ENCODE peak calls at places on chromosomes 5 and 9, in five cellular contexts. M is right lobe of liver, K is left lung, Y is H9, E is spleen. T is an unnamed sample.

GRCh38 chr9:37946971-37947370 is 43.0 kb upstream of the SLC25A51 start:
- DNase-seq in Y (no peak), E (no peak), K (no peak), M (no peak), T (no peak)

GRCh38 chr5:80711938-80712337 is 57.2 kb upstream of the DHFR start:
- DNase-seq in K (no peak), Y (peak; percentile 67), M (no peak), E (no peak), T (no peak)

GRCh38 chr5:77249475-77249874 is 39.0 kb downstream of the PDE8B start:
- DNase-seq in K (no peak), E (no peak), Y (no peak), M (no peak), T (no peak)

GRCh38 chr9:95055851-95056551 is 261.5 kb downstream of the FANCC start:
- DNase-seq in K (no peak), M (no peak), E (no peak), Y (no peak), T (no peak)

GRCh38 chr9:128610889-128611288 is 45.8 kb downstream of the DYNC2I2 start:
- DNase-seq in Y (no peak), E (no peak), M (no peak), K (no peak), T (no peak)

GRCh38 chr5:78361226-78361993 is 993 bp downstream of the SCAMP1 start:
- DNase-seq in E (no peak), K (no peak), M (peak; percentile 70), Y (no peak), T (peak; percentile 56)

GRCh38 chr9:88076286-88077070 is 61.8 kb downstream of the SPATA31C2 start:
- DNase-seq in Y (peak; percentile 79), M (peak; percentile 94), E (peak; percentile 75), K (peak; percentile 88), T (peak; percentile 95)

GRCh38 chr5:135343417-135343816 is 55.6 kb downstream of the MACROH2A1 start:
- DNase-seq in K (no peak), E (no peak), Y (no peak), M (no peak), T (no peak)

GRCh38 chr5:181241393-181241975 is 2.2 kb downstream of the RACK1 start:
- DNase-seq in E (no peak), M (no peak), K (no peak), Y (no peak), T (no peak)

DNA sequence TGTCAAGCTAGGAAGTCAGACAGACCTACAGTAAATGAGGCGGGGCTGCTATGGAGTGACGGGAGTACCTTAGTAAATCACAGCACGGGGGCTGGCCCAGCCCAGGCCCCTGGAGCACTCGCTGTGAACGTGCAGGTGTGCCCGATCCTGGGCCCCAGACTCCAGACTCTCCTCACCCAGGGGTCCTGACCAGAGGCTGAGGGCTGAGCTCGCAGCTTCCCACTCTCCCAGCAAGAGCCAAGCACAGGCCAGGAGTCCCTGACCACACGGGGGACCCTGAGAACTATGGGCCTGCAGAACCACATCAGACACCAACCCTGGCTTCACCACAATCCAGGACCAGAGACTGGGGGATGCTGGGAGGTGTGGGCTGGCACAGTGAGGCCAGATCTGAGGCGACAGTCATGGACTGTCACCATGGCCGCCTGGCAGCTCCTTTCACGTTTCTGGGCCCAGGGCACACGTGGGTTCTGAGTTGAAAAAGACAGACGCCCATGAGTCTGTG is 73.4 kb downstream of the ADAMTS2 start:
- DNase-seq in Y (peak; percentile 24), K (peak; percentile 67), M (peak; percentile 38), E (peak; percentile 58), T (no peak)
- H3K4me1 ChIP-seq in Y (no peaks in the 10 kb centered on the region), K (peaks cover 21% of the 10 kb centered on the region), M (no peaks in the 10 kb centered on the region), E (peaks cover 81% of the 10 kb centered on the region), T (no peaks in the 10 kb centered on the region)

DNA sequence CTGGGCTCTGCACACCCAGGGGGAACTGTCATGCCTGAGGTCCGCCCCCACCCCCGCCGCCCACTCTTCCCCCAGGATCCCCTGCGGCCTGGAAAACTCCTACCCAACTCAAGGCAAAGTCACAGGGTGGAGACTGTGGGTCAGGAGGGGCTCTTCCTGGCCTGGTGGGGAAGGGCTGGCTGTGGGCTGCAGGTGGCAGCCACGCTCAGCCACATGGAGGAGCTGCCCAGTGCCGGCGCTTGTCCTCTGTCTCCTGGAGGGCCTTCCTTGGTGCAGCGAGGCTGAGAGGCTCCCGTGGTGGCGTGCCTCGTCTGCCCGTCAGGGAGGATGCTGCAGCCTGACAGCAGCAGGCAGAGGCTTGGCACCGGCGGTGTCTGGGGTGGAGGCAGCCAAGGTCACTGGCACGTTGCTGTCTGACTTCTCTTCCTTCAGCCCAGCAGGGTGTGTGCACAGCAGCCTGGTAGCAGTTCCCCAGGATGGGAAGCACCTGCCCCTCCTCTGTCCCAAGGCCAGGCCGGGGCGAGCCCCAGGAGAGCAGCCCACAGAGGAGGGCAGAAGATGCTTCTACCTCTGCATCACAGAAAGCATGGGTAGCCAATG is 78.1 kb downstream of the ADAMTS2 start:
- DNase-seq in E (peak; percentile 77), Y (peak; percentile 38), K (peak; percentile 77), M (peak; percentile 43), T (no peak)
- H3K27me3 ChIP-seq in E (no peaks in the 10 kb centered on the region), Y (no peaks in the 10 kb centered on the region), K (no peaks in the 10 kb centered on the region), M (no peaks in the 10 kb centered on the region), T (no peaks in the 10 kb centered on the region)

GRCh38 chr9:32551491-32552049 is 557 bp upstream of the SMIM27 start:
- DNase-seq in E (peak; percentile 83), M (no peak), Y (peak; percentile 33), K (no peak), T (peak; percentile 41)
- H3K4me1 ChIP-seq in E (peaks cover 70% of the 10 kb centered on the region), M (peaks cover 12% of the 10 kb centered on the region), Y (no peaks in the 10 kb centered on the region), K (no peaks in the 10 kb centered on the region), T (peaks cover 15% of the 10 kb centered on the region)

DNA sequence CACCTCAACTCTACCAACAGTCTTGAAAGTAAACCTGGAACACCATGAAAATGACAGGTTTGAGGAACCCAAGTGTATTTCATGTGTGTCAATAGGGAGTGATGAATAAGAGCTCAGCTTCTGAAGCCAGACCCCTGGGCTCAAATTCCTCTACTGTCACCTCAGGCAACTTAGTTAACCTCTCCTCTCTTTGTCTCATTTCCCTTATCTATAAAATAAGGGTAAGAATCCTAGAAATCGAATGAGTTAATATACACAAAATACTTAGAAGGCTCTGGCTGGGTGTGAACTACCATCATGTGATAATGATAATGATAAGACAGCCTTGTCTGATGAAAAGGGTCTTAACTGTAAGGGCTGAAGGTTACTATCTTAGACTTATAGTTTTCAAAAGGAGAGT is 66.3 kb downstream of the PIP5K1B start:
- DNase-seq in E (no peak), K (no peak), Y (no peak), M (no peak), T (no peak)
- H3K27me3 ChIP-seq in E (no peaks in the 10 kb centered on the region), K (no peaks in the 10 kb centered on the region), Y (no peaks in the 10 kb centered on the region), M (no peaks in the 10 kb centered on the region), T (no peaks in the 10 kb centered on the region)

DNA sequence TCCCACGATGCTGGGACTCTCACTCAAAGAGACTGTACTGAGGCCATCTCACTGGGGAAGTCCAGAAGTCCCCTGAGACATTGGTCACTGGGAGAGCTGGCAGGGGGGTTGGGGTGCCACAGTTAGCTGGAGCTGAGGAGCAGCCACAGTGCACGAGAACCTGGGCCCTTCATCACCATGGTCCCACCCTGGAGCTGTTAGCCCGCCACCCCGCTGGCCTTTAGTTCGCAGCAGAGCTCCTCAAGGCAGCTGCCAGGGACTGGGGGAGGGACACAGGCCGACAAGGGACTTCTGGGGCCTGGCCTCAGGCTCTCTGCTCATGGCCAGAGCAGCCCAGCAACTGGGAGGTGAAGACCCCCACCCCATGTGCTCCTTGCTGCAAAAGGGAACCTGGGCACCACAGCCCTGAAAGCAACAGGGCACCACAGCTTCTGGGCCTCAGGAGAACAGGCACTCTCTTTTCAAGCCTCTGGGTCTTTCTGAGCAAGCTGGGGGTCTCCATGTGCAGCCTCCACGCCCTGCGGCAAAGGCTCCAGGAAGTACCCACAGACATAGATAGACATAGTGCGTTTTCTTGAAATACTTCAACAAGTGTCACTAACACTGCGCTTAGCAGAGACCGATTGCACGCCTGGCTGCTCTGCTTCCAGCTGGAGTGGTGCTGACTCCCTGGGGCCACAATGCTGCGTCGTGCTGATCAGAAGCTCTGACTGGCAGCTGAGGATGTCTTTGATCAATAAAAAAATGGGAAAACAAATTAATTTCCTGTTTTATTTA is 46.0 kb downstream of the VAV2 start:
- DNase-seq in M (no peak), Y (no peak), E (peak; percentile 87), K (peak; percentile 41), T (peak; percentile 67)
- H3K4me1 ChIP-seq in M (peaks cover 2% of the 10 kb centered on the region), Y (no peaks in the 10 kb centered on the region), E (peaks cover 71% of the 10 kb centered on the region), K (peaks cover 3% of the 10 kb centered on the region), T (peaks cover 20% of the 10 kb centered on the region)

GRCh38 chr9:135591491-135592330 is 30.2 kb downstream of the PAEP start:
- DNase-seq in Y (peak; percentile 14), K (peak; percentile 65), E (peak; percentile 55), M (peak; percentile 39), T (no peak)

GRCh38 chr9:135592625-135593024 is 31.1 kb downstream of the PAEP start:
- DNase-seq in Y (peak; percentile 20), E (peak; percentile 34), K (no peak), M (peak; percentile 37), T (no peak)

GRCh38 chr9:135589596-135590485 is 28.3 kb downstream of the PAEP start:
- DNase-seq in E (peak; percentile 50), M (peak; percentile 25), Y (no peak), K (no peak), T (no peak)

GRCh38 chr9:135590486-135591079 is 29.0 kb downstream of the PAEP start:
- DNase-seq in Y (no peak), E (peak; percentile 61), K (no peak), M (peak; percentile 32), T (no peak)

DNA sequence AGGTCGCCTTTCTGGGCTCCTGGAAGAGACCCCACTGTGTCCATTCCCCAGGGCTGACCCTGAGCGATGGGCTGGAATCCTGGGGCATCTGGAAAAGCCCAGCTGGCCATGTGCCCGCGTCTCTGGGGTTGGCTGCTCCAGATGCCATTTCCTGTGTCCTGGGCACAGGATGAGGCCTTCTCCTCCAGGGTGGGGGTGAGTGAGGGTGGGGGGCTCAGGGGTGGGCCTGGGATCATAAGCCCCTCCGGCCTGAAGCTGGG is 30.7 kb downstream of the PAEP start:
- DNase-seq in K (no peak), Y (no peak), E (no peak), M (no peak), T (no peak)
- H3K27me3 ChIP-seq in K (no peaks in the 10 kb centered on the region), Y (no peaks in the 10 kb centered on the region), E (no peaks in the 10 kb centered on the region), M (no peaks in the 10 kb centered on the region), T (no peaks in the 10 kb centered on the region)

DNA sequence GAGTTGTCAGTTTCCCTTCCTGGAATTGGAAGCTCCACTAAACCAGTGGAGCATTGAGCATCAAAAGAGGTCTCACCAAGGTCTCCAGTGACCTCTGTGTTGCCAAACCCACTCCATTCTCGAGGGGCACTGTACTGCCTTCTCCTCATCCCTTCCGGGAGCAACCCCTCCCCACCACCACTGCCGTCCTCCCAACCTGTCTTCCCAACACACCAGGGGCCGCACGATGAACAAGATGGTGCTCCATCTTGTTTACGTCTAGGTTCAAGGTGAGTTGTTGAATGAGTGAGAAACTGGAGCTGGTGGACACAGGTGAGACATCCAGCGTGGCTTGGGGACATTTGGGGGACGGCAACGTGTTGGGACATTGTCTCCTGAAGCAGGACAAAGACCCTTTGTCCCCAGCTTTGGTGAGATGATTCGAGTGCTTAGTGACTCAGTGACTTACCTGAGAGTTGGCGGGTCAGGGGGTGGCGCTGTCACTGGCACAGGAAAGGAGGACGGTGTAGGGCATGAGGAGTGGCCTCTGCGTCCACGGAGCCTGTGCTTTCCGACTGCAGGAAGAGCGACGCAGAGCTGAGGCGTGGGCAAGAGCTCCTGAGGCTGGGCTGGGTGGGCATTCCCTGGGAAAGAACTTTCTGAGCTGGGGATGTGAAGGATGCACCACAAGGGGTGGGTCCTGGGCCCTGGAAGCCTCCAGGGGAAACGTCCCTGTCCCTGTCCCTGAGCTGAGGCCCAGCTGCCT is 44.8 kb upstream of the RNU6ATAC start:
- DNase-seq in M (peak; percentile 47), K (peak; percentile 43), Y (no peak), E (peak; percentile 47), T (no peak)
- H3K4me1 ChIP-seq in M (peaks cover 36% of the 10 kb centered on the region), K (no peaks in the 10 kb centered on the region), Y (no peaks in the 10 kb centered on the region), E (peaks cover 13% of the 10 kb centered on the region), T (peaks cover 33% of the 10 kb centered on the region)

T was measured in thyroid gland.